ENCODE peak calls at places on chromosome 16, in eight cellular contexts. K is upper lobe of left lung, G is right atrium auricular region, X is transverse colon, I is fibroblast of lung, A is SK-N-SH, O is osteoblast, U is PC-3. R is an unnamed sample. For H3K4me1, the result is how much of the 10 kb centered on the place peaks cover.

GRCh38 chr16:11408261-11408660 is 63.0 kb downstream of the RMI2 start:
- DNase-seq in K (no peak), G (no peak), X (no peak), I (no peak), A (no peak), O (peak), U (no peak), R (no peak)

GRCh38 chr16:57115504-57116182 is 23.3 kb downstream of the CPNE2 start:
- DNase-seq in K (peak), G (no peak), X (no peak), I (peak), A (peak), O (peak), U (no peak), R (no peak)

GRCh38 chr16:64475627-64476351 is 646.1 kb downstream of the CDH11 start:
- DNase-seq in K (no peak), G (no peak), X (no peak), I (peak), A (no peak), O (no peak), U (no peak), R (no peak)

GRCh38 chr16:50196736-50197135 is 43.6 kb downstream of the TENT4B start:
- DNase-seq in K (no peak), G (no peak), X (no peak), I (peak), A (no peak), O (no peak), U (no peak), R (no peak)

GRCh38 chr16:5982979-5983378 is 885.4 kb upstream of the EEF2KMT start:
- DNase-seq in K (no peak), G (no peak), X (no peak), I (no peak), A (no peak), O (no peak), U (no peak), R (no peak)

GRCh38 chr16:49884033-49884707 is 28.3 kb upstream of the ZNF423 start:
- DNase-seq in K (no peak), G (no peak), X (peak), I (no peak), A (peak), O (peak), U (no peak), R (no peak)

GRCh38 chr16:81737885-81738536 is 41.1 kb upstream of the PLCG2 start:
- DNase-seq in K (peak), G (peak), X (peak), I (peak), A (peak), O (peak), U (peak), R (peak)

GRCh38 chr16:67555795-67556212 is 6.5 kb upstream of the CTCF start:
- DNase-seq in K (no peak), G (no peak), X (no peak), I (peak), A (no peak), O (peak), U (peak), R (no peak)

GRCh38 chr16:84406006-84406963 is 37.9 kb downstream of the ATP2C2 start:
- DNase-seq in K (no peak), G (no peak), X (no peak), I (no peak), A (peak), O (no peak), U (no peak), R (no peak)

DNA sequence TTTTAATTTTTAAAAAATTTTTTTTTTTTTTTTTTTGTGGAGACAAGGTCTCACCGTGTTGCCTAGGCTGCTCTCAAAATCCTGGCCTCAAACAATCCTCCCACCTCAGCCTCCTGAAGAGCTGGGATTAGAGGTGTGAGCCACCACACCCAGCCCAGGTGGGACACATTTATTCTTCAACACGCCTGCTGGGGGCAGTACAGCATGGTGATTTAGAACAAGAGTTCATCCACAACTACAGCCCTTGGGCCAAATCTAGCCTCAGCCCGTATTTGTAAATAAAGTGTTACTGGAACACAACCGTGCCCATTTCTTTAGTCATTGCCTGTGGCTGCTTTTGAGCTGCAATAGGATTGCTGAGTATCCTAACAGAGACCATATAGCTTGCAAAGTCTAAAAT is 92.8 kb downstream of the KATNIP start:
- DNase-seq in K (no peak), G (no peak), X (no peak), I (peak), A (no peak), O (no peak), U (peak), R (no peak)
- TF ChIP-seq CTCF in K (no peak), G (peak), X (no peak), I (peak), A (peak), O (peak), U (peak), R (peak)

DNA sequence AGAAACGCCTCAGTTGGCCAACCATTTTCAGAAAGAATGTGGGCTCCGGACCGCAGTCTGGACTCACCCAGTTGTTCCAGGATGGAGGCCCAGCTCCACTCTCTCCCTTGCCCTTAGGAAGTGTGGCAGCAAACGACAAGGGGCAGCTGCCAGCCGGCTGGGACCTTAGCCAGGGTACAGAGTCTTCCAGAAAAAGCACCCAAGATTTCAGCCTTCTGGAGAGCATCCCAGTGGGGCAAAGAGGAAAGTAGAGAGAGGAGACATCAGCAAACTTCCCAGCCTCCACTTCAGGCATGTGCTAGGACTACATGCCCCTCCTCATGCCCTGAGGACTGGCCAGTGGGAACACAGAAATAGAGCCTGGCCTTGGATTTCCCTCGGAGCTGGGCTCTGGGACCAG is 56.8 kb upstream of the SCNN1B start:
- DNase-seq in K (no peak), G (no peak), X (no peak), I (no peak), A (no peak), O (no peak), U (no peak), R (no peak)
- H3K4me1 ChIP-seq in K (under half), G (under half), X (under half), I (under half), A (under half), O (under half), U (under half), R (under half)

GRCh38 chr16:87489434-87490045 is 3.3 kb downstream of the ZCCHC14 start:
- DNase-seq in K (no peak), G (no peak), X (no peak), I (no peak), A (no peak), O (peak), U (no peak), R (no peak)
- H3K4me3 ChIP-seq in K (no peak), G (no peak), X (peak), I (peak), A (peak), O (peak), U (peak), R (peak)

GRCh38 chr16:1583180-1583579 is 28.7 kb downstream of the IFT140 start:
- DNase-seq in K (no peak), G (no peak), X (no peak), I (no peak), A (no peak), O (peak), U (no peak), R (no peak)
- TF ChIP-seq CTCF in K (no peak), G (no peak), X (no peak), I (no peak), A (no peak), O (no peak), U (no peak), R (peak)

DNA sequence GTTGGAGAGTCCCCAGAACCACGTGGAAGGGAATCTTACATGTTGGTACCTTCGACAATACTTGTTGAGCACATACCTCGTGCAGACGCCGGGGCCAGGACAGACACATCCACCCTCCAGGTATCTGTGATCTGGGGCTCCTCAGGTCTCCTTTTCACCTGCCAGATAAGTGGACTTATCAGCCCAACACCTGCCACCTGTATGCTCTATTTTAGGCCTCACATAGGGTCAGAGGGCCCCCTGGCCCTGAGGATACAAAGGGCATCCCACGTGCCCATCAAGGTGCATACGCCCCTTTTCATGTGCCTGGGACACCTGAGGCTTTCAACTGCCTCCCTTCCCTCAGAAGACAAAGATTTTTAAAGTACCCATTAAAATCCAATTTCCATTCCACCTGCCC is 212.7 kb downstream of the MRTFB start:
- DNase-seq in K (no peak), G (no peak), X (no peak), I (no peak), A (no peak), O (no peak), U (no peak), R (no peak)
- H3K4me1 ChIP-seq in K (under half), G (under half), X (under half), I (under half), A (under half), O (under half), U (under half), R (under half)

GRCh38 chr16:88978608-88979346 is 1.8 kb upstream of the CBFA2T3 start:
- DNase-seq in K (no peak), G (no peak), X (peak), I (no peak), A (no peak), O (no peak), U (no peak), R (no peak)

GRCh38 chr16:88975511-88976061 is 1.4 kb downstream of the CBFA2T3 start:
- DNase-seq in K (peak), G (no peak), X (no peak), I (no peak), A (no peak), O (no peak), U (no peak), R (no peak)

GRCh38 chr16:88977845-88978607 is 1.0 kb upstream of the CBFA2T3 start:
- DNase-seq in K (no peak), G (no peak), X (no peak), I (no peak), A (no peak), O (no peak), U (no peak), R (no peak)

GRCh38 chr16:88976359-88977027 is 514 bp downstream of the CBFA2T3 start:
- DNase-seq in K (no peak), G (no peak), X (no peak), I (no peak), A (no peak), O (no peak), U (no peak), R (no peak)

GRCh38 chr16:88977028-88977844 is at the start of gene CBFA2T3:
- DNase-seq in K (peak), G (peak), X (peak), I (no peak), A (no peak), O (no peak), U (no peak), R (peak)
- H3K4me3 ChIP-seq in K (no peak), G (peak), X (peak), I (no peak), A (no peak), O (no peak), U (no peak), R (no peak)

DNA sequence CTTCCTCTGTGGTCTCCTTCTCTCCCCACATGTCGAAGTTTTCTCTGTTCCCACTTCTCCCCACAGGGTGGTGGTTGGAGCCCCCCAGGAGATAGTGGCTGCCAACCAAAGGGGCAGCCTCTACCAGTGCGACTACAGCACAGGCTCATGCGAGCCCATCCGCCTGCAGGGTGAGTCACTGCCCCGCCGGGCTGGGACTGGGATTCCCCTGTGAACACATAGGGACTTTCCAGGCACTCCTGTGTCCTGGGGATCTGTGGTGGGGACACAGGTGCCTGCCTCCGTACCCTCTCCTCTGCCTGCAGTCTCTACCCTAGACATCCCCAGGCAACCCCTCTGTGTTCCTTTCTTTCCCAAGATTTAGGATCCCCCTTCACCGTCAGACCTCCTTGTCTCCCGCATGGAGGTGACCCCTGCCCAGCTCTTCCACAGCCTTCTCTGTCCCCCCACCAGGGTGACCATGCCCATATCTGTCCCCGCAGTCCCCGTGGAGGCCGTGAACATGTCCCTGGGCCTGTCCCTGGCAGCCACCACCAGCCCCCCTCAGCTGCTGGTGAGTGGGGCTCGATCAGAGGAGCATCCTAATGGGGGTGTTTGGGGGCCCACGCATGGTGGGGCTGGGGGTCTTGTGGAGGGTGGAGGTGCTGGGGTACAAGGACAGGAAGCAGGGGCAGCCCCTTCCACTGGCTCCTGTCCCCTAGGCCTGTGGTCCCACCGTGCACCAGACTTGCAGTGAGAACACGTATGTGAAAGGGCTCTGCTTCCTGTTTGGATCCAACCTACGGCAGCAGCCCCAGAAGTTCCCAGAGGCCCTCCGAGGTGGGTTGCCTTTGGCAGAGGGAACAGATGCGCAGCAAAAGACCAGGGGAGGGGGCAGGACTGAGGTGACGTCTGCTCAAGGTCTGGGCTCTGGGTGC is 5.8 kb downstream of the ITGAM start:
- DNase-seq in K (peak), G (no peak), X (no peak), I (peak), A (no peak), O (peak), U (peak), R (no peak)
- TF ChIP-seq CTCF in K (no peak), G (no peak), X (no peak), I (no peak), A (no peak), O (no peak), U (no peak), R (no peak)

DNA sequence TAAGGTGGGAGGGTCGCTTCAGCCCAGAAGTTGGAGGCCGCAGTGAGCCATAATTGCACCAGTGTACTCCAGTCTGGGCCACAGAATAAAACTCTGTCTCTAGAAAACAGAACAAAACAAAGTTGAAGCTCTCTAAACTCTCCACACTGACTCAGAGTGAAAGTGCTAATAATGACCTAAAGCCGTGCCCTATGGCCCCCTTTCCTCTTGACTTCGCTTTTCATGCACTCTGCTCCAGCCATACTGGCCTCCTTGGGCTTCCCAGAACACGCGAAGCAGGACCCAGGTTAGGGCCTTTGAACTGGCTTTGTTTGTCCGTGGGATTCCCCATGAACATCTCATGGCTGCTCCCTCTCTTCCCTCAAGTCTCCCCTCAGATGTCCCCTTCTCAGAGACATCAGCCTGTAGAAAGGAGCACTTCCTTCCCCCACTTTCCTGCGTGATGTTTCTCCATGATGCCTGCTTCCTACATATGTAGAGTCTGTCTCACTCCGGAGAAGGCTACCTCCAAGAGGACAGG is 18.6 kb upstream of the SPN start:
- DNase-seq in K (no peak), G (no peak), X (no peak), I (no peak), A (no peak), O (peak), U (no peak), R (no peak)
- H3K4me1 ChIP-seq in K (under half), G (under half), X (under half), I (under half), A (under half), O (under half), U (under half), R (under half)

DNA sequence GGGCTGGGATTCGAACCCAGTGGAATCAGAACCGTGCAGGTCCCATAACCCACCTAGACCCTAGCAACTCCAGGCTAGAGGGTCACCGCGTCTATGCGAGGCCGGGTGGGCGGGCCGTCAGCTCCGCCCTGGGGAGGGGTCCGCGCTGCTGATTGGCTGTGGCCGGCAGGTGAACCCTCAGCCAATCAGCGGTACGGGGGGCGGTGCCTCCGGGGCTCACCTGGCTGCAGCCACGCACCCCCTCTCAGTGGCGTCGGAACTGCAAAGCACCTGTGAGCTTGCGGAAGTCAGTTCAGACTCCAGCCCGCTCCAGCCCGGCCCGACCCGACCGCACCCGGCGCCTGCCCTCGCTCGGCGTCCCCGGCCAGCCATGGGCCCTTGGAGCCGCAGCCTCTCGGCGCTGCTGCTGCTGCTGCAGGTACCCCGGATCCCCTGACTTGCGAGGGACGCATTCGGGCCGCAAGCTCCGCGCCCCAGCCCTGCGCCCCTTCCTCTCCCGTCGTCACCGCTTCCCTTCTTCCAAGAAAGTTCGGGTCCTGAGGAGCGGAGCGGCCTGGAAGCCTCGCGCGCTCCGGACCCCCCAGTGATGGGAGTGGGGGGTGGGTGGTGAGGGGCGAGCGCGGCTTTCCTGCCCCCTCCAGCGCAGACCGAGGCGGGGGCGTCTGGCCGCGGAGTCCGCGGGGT is at the start of gene CDH1:
- DNase-seq in K (peak), G (no peak), X (peak), I (no peak), A (peak), O (peak), U (peak), R (no peak)
- H3K4me3 ChIP-seq in K (peak), G (peak), X (peak), I (no peak), A (peak), O (no peak), U (peak), R (no peak)

R was measured in BE2C.